ENCODE peak calls at places on chromosomes 2 and 18, in nine cellular contexts. B, Y, L, Z, X, A, R, O and F are unnamed samples.
A peak's percentile ranks its signal among the peaks of the same experiment; 100 is the strongest.

GRCh38 chr18:24293254-24293653 is 104.4 kb downstream of the OSBPL1A start:
- DNase-seq in Y (no peak), Z (no peak), O (no peak), A (no peak), X (no peak), L (no peak), R (no peak), B (no peak), F (no peak)

GRCh38 chr2:114550895-114551793 is 108.7 kb downstream of the DPP10 start:
- DNase-seq in L (peak; percentile 15), Z (no peak), Y (peak; percentile 31), X (peak; percentile 1), R (no peak), B (no peak), A (no peak), O (peak; percentile 41), F (no peak)

GRCh38 chr2:71243548-71244301 is 16.8 kb upstream of the PAIP2B start:
- DNase-seq in Z (no peak), B (no peak), A (no peak), Y (no peak), O (no peak), X (no peak), L (no peak), R (peak; percentile 68), F (no peak)

GRCh38 chr2:30287857-30288513 is 56.7 kb downstream of the LBH start:
- DNase-seq in Z (no peak), O (no peak), X (no peak), B (no peak), Y (no peak), R (no peak), A (no peak), L (no peak), F (no peak)

GRCh38 chr18:4454548-4455112 is 477 bp downstream of the DLGAP1 start:
- DNase-seq in O (peak; percentile 45), B (no peak), Y (no peak), A (peak; percentile 61), L (peak; percentile 32), X (no peak), R (no peak), Z (no peak), F (no peak)

GRCh38 chr2:240060977-240061591 is 7.8 kb upstream of the OR6B3 start:
- DNase-seq in O (no peak), A (no peak), Z (peak; percentile 14), L (no peak), B (peak; percentile 52), Y (peak; percentile 48), R (no peak), X (no peak), F (peak; percentile 28)

GRCh38 chr2:71608034-71608433 is 154.7 kb downstream of the DYSF start:
- DNase-seq in O (peak; percentile 27), Z (no peak), X (no peak), A (peak; percentile 6), L (no peak), R (no peak), B (no peak), Y (no peak), F (no peak)

GRCh38 chr2:101241158-101241557 is 11.5 kb upstream of the CNOT11 start:
- DNase-seq in B (no peak), R (no peak), A (no peak), X (no peak), O (no peak), L (no peak), Z (no peak), Y (no peak), F (no peak)

GRCh38 chr2:173943738-173944137 is 21.4 kb downstream of the SP3 start:
- DNase-seq in Y (no peak), L (no peak), R (no peak), O (no peak), Z (no peak), X (no peak), A (no peak), B (no peak), F (no peak)

GRCh38 chr2:150567771-150568278 is 80.4 kb upstream of the RND3 start:
- DNase-seq in A (no peak), R (no peak), Z (no peak), Y (no peak), B (peak; percentile 65), L (no peak), O (no peak), X (no peak), F (peak; percentile 29)

GRCh38 chr2:76163860-76164259 is 453.1 kb upstream of the GCFC2 start:
- DNase-seq in Z (no peak), A (no peak), R (no peak), Y (no peak), L (no peak), X (no peak), O (no peak), B (no peak), F (no peak)

GRCh38 chr18:48813833-48814489 is 136.8 kb downstream of the SMAD7 start:
- DNase-seq in L (no peak), B (no peak), Z (no peak), A (peak; percentile 32), R (peak; percentile 24), Y (no peak), X (no peak), O (peak; percentile 13), F (no peak)

GRCh38 chr18:10169064-10169562 is 255.3 kb downstream of the VAPA start:
- DNase-seq in R (no peak), L (no peak), X (peak; percentile 27), Y (no peak), Z (no peak), B (peak; percentile 86), A (no peak), O (no peak), F (no peak)

GRCh38 chr2:161761160-161761559 is 136.9 kb downstream of the SLC4A10 start:
- DNase-seq in L (no peak), X (no peak), O (no peak), Y (no peak), A (no peak), R (no peak), B (no peak), Z (no peak), F (no peak)

GRCh38 chr2:130824492-130825061 is 12.1 kb upstream of the ARHGEF4 start:
- DNase-seq in Z (no peak), L (no peak), X (peak; percentile 67), B (peak; percentile 48), O (no peak), R (no peak), Y (peak; percentile 90), A (peak; percentile 40), F (peak; percentile 31)

GRCh38 chr2:223511168-223511567 is 91.0 kb downstream of the SCG2 start:
- DNase-seq in Y (no peak), R (no peak), Z (no peak), B (no peak), A (no peak), O (no peak), L (no peak), X (no peak), F (no peak)